ENCODE peak calls at places on chromosomes 16 and 17, in five cellular contexts. V is H54; D is stimulated activated CD8-positive, alpha-beta memory T cell treated with anti-CD3 and anti-CD28 coated beads, Interleukin-2, amount 100 ng/mL, for 1 hour; S is HCEC 1CT; A is heart right ventricle. N is an unnamed sample.

GRCh38 chr16:2008631-2009301 is 855 bp downstream of the ZNF598 start:
- DNase-seq in D (no peak), V (no peak), S (no peak), A (no peak), N (no peak)

GRCh38 chr16:49930841-49931240 is 74.9 kb upstream of the ZNF423 start:
- DNase-seq in A (no peak), D (no peak), S (no peak), V (no peak), N (no peak)

GRCh38 chr17:9924735-9925191 is 19.7 kb upstream of the RCVRN start:
- DNase-seq in A (no peak), V (peak), D (no peak), S (peak), N (peak)

GRCh38 chr17:77737442-77738265 is 220.8 kb upstream of the TNRC6C start:
- DNase-seq in S (no peak), V (no peak), D (no peak), A (no peak), N (no peak)

GRCh38 chr16:27177031-27177774 is 26.1 kb upstream of the KDM8 start:
- DNase-seq in S (peak), A (no peak), D (no peak), V (peak), N (peak)

GRCh38 chr17:50352693-50353599 is 7.0 kb downstream of the XYLT2 start:
- DNase-seq in A (no peak), D (no peak), S (no peak), V (no peak), N (no peak)

GRCh38 chr17:35560703-35561102 is at the start of gene SLFN14:
- DNase-seq in V (no peak), S (no peak), D (no peak), A (no peak), N (no peak)

GRCh38 chr16:65280988-65281530 is 159.2 kb upstream of the CDH11 start:
- DNase-seq in S (no peak), D (no peak), V (no peak), A (no peak), N (no peak)

GRCh38 chr17:63113167-63113566 is 147.1 kb downstream of the TANC2 start:
- DNase-seq in S (peak), A (no peak), V (no peak), D (no peak), N (no peak)

GRCh38 chr17:42312285-42313130 is 24.2 kb downstream of the STAT5A start:
- DNase-seq in A (peak), S (peak), V (no peak), D (peak), N (no peak)

GRCh38 chr17:7801582-7801981 is 32.4 kb upstream of the KDM6B start:
- DNase-seq in A (no peak), V (no peak), S (no peak), D (no peak), N (no peak)

GRCh38 chr16:68146583-68146982 is 61.4 kb downstream of the NFATC3 start:
- DNase-seq in V (no peak), S (peak), D (no peak), A (no peak), N (peak)

GRCh38 chr16:17426451-17426850 is 44.3 kb downstream of the XYLT1 start:
- DNase-seq in D (no peak), S (no peak), A (no peak), V (no peak), N (no peak)

GRCh38 chr17:67054608-67055007 is 10.3 kb downstream of the CACNG1 start:
- DNase-seq in V (no peak), D (no peak), A (no peak), S (no peak), N (no peak)

GRCh38 chr16:53840472-53840871 is 136.5 kb downstream of the FTO start:
- DNase-seq in V (no peak), S (no peak), A (no peak), D (no peak), N (no peak)

N was measured in HT1080.